ENCODE peak calls at places on chromosome 9, in four cellular contexts. J is Caco-2; X is astrocyte of the spinal cord; B is naive thymus-derived CD8-positive, alpha-beta T cell. L is an unnamed sample.

GRCh38 chr9:112084907-112085306 is 90.2 kb downstream of the SUSD1 start:
- DNase-seq in J (no peak), X (no peak), B (no peak), L (no peak)

GRCh38 chr9:30574355-30575151 is 1809.9 kb upstream of the ACO1 start:
- DNase-seq in J (no peak), X (no peak), B (no peak), L (no peak)

GRCh38 chr9:98365227-98365669 is 109.8 kb upstream of the TBC1D2 start:
- DNase-seq in J (peak), X (no peak), B (no peak), L (no peak)

GRCh38 chr9:38338359-38339014 is 54.0 kb upstream of the ALDH1B1 start:
- DNase-seq in J (no peak), X (no peak), B (no peak), L (no peak)

GRCh38 chr9:81162361-81162760 is 527.0 kb downstream of the TLE1 start:
- DNase-seq in J (no peak), X (no peak), B (no peak), L (no peak)

GRCh38 chr9:107807183-107807582 is 317.6 kb upstream of the KLF4 start:
- DNase-seq in J (no peak), X (peak), B (no peak), L (no peak)

GRCh38 chr9:135241381-135242380 is 154.2 kb downstream of the OLFM1 start:
- DNase-seq in J (peak), X (no peak), B (no peak), L (no peak)

GRCh38 chr9:71760901-71761300 is 7.4 kb downstream of the CEMIP2 start:
- DNase-seq in J (no peak), X (no peak), B (no peak), L (peak)

GRCh38 chr9:134641989-134642384 is 384 bp downstream of the COL5A1 start:
- DNase-seq in J (no peak), X (no peak), B (no peak), L (no peak)

GRCh38 chr9:22154064-22154463 is 145.0 kb upstream of the CDKN2B start:
- DNase-seq in J (no peak), X (no peak), B (no peak), L (no peak)

GRCh38 chr9:112170235-112170634 is 4.9 kb downstream of the SUSD1 start:
- DNase-seq in J (peak), X (no peak), B (no peak), L (no peak)

GRCh38 chr9:126491256-126491879 is 122.4 kb upstream of the LMX1B start:
- DNase-seq in J (peak), X (peak), B (peak), L (peak)

GRCh38 chr9:137797206-137798120 is 80.1 kb upstream of the CACNA1B start:
- DNase-seq in J (no peak), X (no peak), B (no peak), L (no peak)

GRCh38 chr9:131406567-131407436 is 12.9 kb downstream of the PRRC2B start:
- DNase-seq in J (no peak), X (peak), B (no peak), L (no peak)

GRCh38 chr9:133460405-133461175 is 812 bp downstream of the CACFD1 start:
- DNase-seq in J (peak), X (peak), B (peak), L (no peak)

GRCh38 chr9:92627651-92628050 is 42.3 kb downstream of the IPPK start:
- DNase-seq in J (no peak), X (no peak), B (no peak), L (no peak)

GRCh38 chr9:136327313-136327971 is at the start of gene GPSM1:
- DNase-seq in J (peak), X (peak), B (peak), L (no peak)

GRCh38 chr9:106697799-106698591 is 165.0 kb upstream of the ZNF462 start:
- DNase-seq in J (no peak), X (peak), B (no peak), L (no peak)

GRCh38 chr9:133377721-133378216 is 1.6 kb downstream of the STKLD1 start:
- DNase-seq in J (no peak), X (no peak), B (no peak), L (peak)

GRCh38 chr9:100419166-100419565 is 7.8 kb upstream of the MSANTD3 start:
- DNase-seq in J (no peak), X (no peak), B (no peak), L (no peak)

GRCh38 chr9:133978226-133979123 is 13.6 kb downstream of the VAV2 start:
- DNase-seq in J (no peak), X (no peak), B (no peak), L (no peak)

GRCh38 chr9:21994996-21995651 is 533 bp downstream of the CDKN2B-AS1 start:
- DNase-seq in J (peak), X (peak), B (peak), L (peak)

GRCh38 chr9:5892456-5893133 is 1.9 kb downstream of the MLANA start:
- DNase-seq in J (no peak), X (no peak), B (no peak), L (no peak)

GRCh38 chr9:18976368-18977238 is 56.4 kb downstream of the SAXO1 start:
- DNase-seq in J (no peak), X (peak), B (no peak), L (no peak)

GRCh38 chr9:104993291-104993963 is 65.5 kb upstream of the ABCA1 start:
- DNase-seq in J (no peak), X (peak), B (peak), L (no peak)

GRCh38 chr9:113634597-113635515 is 171.3 kb downstream of the RGS3 start:
- DNase-seq in J (no peak), X (no peak), B (no peak), L (no peak)